ENCODE peak calls at places on chromosomes 11 and 22, in eight cellular contexts. L is neural crest cell, Q is GM10248, P is HFF-Myc, N is osteocyte, I is LNCaP clone FGC, F is fibroblast of the aortic adventitia, T is cardiac fibroblast. K is an unnamed sample.

GRCh38 chr11:91749231-91749630 is 475.4 kb upstream of the FAT3 start:
- DNase-seq in L (no peak), Q (no peak), P (no peak), N (no peak), I (no peak), F (no peak), T (no peak), K (no peak)

GRCh38 chr11:111707039-111707690 is 59.0 kb downstream of the PPP2R1B start:
- DNase-seq in L (no peak), Q (no peak), P (peak; percentile 54), N (no peak), I (no peak), F (peak; percentile 97), T (peak; percentile 96), K (no peak)

GRCh38 chr11:92739020-92739419 is 230.4 kb upstream of the MTNR1B start:
- DNase-seq in L (no peak), Q (no peak), P (no peak), N (no peak), I (no peak), F (peak; percentile 75), T (peak; percentile 48), K (no peak)

GRCh38 chr11:115527534-115528125 is 23.4 kb upstream of the CADM1 start:
- DNase-seq in L (no peak), Q (no peak), P (no peak), N (no peak), I (peak; percentile 39), F (no peak), T (no peak), K (no peak)

GRCh38 chr11:100009728-100010127 is 677.4 kb upstream of the ARHGAP42 start:
- DNase-seq in L (no peak), Q (no peak), P (no peak), N (no peak), I (no peak), F (no peak), T (no peak), K (no peak)

GRCh38 chr11:103953797-103954495 is 82.5 kb upstream of the DDI1 start:
- DNase-seq in L (no peak), Q (no peak), P (no peak), N (no peak), I (no peak), F (no peak), T (no peak), K (no peak)

GRCh38 chr11:71447791-71448256 is 369 bp downstream of the DHCR7 start:
- DNase-seq in L (peak; percentile 49), Q (peak; percentile 57), P (no peak), N (no peak), I (no peak), F (no peak), T (peak; percentile 20), K (no peak)

GRCh38 chr22:20509344-20510047 is 2.1 kb downstream of the MED15 start:
- DNase-seq in L (no peak), Q (no peak), P (peak; percentile 78), N (no peak), I (no peak), F (peak; percentile 94), T (peak; percentile 94), K (peak; percentile 86)

GRCh38 chr11:31607914-31608313 is 98.3 kb downstream of the ELP4 start:
- DNase-seq in L (no peak), Q (no peak), P (no peak), N (no peak), I (no peak), F (no peak), T (no peak), K (no peak)

GRCh38 chr11:47967577-47968230 is 12.7 kb upstream of the PTPRJ start:
- DNase-seq in L (no peak), Q (no peak), P (no peak), N (no peak), I (no peak), F (peak; percentile 56), T (peak; percentile 23), K (no peak)

GRCh38 chr22:23218867-23219251 is 38.5 kb downstream of the BCR start:
- DNase-seq in L (peak; percentile 18), Q (no peak), P (no peak), N (peak; percentile 89), I (no peak), F (no peak), T (peak; percentile 77), K (no peak)
- TF ChIP-seq CTCF in L (no peak), Q (no peak), P (no peak), N (no peak), I (no peak), F (no peak), T (no peak), K (no peak)

DNA sequence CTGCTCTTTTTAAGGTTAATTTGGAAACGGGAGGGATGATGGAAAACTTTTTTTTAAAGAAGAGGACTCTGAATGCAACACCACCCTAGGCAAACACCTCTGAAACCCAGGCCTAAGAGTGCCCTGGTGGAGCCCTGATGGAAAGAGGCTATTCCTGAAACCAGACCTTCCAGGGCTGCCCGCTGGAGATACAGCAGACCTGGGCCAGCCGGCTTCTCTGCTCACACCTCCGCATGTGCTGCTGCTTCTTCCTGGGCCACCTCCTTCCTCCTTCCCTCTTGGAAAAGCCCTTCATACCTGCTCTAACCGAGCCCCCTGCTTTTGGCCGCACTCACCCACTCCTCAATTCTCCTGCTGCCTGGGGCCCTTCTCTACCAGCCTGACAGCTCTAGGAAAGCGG is 37.9 kb downstream of the DUSP8 start:
- DNase-seq in L (no peak), Q (no peak), P (no peak), N (no peak), I (no peak), F (no peak), T (no peak), K (no peak)
- TF ChIP-seq CTCF in L (no peak), Q (no peak), P (no peak), N (no peak), I (no peak), F (no peak), T (no peak), K (no peak)

DNA sequence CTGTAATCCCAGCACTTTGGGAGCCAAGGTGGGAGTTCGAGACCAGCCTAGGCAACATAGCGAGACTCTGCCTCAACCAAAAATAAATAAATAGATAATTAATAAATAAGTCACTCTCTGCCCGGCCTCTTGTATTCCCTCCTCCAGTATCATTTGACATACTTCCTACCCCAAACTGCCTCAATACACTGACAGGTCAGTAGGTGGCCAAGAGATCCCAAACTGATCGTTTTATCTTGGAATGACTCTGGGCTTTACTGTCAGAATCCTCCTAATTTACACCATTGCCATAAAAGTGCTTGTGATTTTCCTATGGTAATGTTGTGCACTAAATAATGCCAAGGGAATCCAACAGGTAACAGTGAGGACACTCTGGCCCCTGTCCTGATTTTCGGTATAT is 94.2 kb downstream of the PDHX start:
- DNase-seq in L (no peak), Q (no peak), P (no peak), N (no peak), I (no peak), F (no peak), T (no peak), K (no peak)
- TF ChIP-seq CTCF in L (no peak), Q (no peak), P (no peak), N (no peak), I (no peak), F (no peak), T (no peak), K (no peak)

DNA sequence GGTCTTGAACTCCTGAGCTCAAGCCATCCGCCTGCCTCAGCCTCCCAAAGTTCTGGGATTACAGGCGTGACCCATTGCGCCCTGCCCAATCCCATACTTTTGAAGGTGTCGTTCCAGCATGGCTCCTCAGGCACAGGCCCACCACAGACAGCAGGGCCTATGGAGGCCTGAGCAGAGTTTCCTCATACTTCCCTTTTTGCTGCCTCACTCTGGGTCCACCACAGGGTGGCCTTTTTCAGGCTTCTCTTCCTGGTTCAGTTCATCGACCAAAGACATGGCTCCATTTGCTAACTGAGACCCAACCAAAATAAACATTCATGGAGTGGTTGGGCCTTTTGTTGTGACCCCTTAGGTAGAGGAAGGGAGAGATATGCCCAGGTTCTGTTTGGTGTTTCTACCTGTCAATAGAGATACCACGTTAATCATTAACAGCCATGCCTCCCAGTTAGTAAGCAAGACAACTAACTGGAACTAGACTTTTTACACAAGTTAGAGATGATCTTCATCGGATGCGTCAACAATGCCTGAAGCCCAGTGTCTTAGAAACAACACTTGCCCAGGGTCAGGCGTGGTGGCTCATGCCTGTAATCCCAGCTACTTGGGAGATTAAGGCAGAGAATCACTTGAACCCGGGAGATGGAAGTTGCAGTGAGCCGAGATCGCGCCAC is 35.1 kb downstream of the TRIOBP start:
- DNase-seq in L (no peak), Q (peak; percentile 54), P (no peak), N (no peak), I (no peak), F (no peak), T (no peak), K (no peak)
- TF ChIP-seq CTCF in L (no peak), Q (no peak), P (no peak), N (no peak), I (no peak), F (peak; percentile 18), T (peak; percentile 18), K (peak; percentile 36)

GRCh38 chr11:10763766-10764165 is 12.7 kb downstream of the CTR9 start:
- DNase-seq in L (no peak), Q (no peak), P (no peak), N (no peak), I (no peak), F (no peak), T (peak; percentile 27), K (no peak)

GRCh38 chr11:10762185-10762584 is 11.1 kb downstream of the CTR9 start:
- DNase-seq in L (no peak), Q (peak; percentile 53), P (no peak), N (no peak), I (no peak), F (no peak), T (no peak), K (no peak)

GRCh38 chr11:10761085-10761698 is 10.1 kb downstream of the CTR9 start:
- DNase-seq in L (no peak), Q (no peak), P (no peak), N (no peak), I (no peak), F (no peak), T (no peak), K (no peak)

GRCh38 chr11:10762913-10763421 is 11.9 kb downstream of the CTR9 start:
- DNase-seq in L (no peak), Q (no peak), P (no peak), N (no peak), I (no peak), F (no peak), T (no peak), K (no peak)

GRCh38 chr11:10758959-10759358 is 7.9 kb downstream of the CTR9 start:
- DNase-seq in L (no peak), Q (no peak), P (no peak), N (no peak), I (no peak), F (no peak), T (no peak), K (no peak)
- TF ChIP-seq CTCF in L (peak; percentile 23), Q (no peak), P (no peak), N (no peak), I (peak; percentile 28), F (peak; percentile 14), T (peak; percentile 18), K (peak; percentile 10)

K was measured in CD14-positive monocyte.